ENCODE peak calls at places on chromosomes 13 and 19, in four cellular contexts. H is H9, E is H1, J is IMR-90. F is an unnamed sample.

GRCh38 chr19:30073152-30074000 is 131.3 kb downstream of the URI1 start:
- DNase-seq in H (no peak), E (no peak), J (no peak), F (peak)

GRCh38 chr13:98576215-98576945 is 527 bp downstream of the STK24 start:
- DNase-seq in H (no peak), E (no peak), J (no peak), F (peak)

GRCh38 chr13:39225860-39226259 is 187.6 kb downstream of the NHLRC3 start:
- DNase-seq in H (no peak), E (no peak), J (no peak), F (no peak)

GRCh38 chr19:2638417-2638940 is 64.0 kb downstream of the GNG7 start:
- DNase-seq in H (no peak), E (no peak), J (no peak), F (no peak)

GRCh38 chr13:41991936-41992335 is 31.0 kb upstream of the VWA8 start:
- DNase-seq in H (no peak), E (no peak), J (no peak), F (no peak)

GRCh38 chr13:79287994-79288795 is 117.9 kb downstream of the RBM26 start:
- DNase-seq in H (peak), E (no peak), J (no peak), F (peak)

GRCh38 chr13:105969761-105970160 is 565.7 kb downstream of the EFNB2 start:
- DNase-seq in H (no peak), E (no peak), J (no peak), F (no peak)

GRCh38 chr13:106534844-106535551 is 464 bp downstream of the EFNB2 start:
- DNase-seq in H (no peak), E (peak), J (peak), F (peak)

GRCh38 chr13:109243311-109243951 is 543.0 kb downstream of the IRS2 start:
- DNase-seq in H (no peak), E (no peak), J (peak), F (peak)

GRCh38 chr13:52195052-52195837 is 35.8 kb upstream of the NEK3 start:
- DNase-seq in H (peak), E (peak), J (peak), F (peak)

GRCh38 chr19:48445256-48445605 is 552 bp upstream of the GRWD1 start:
- DNase-seq in H (peak), E (peak), J (peak), F (peak)

GRCh38 chr13:91745962-91746361 is 347.5 kb downstream of the GPC5 start:
- DNase-seq in H (no peak), E (no peak), J (no peak), F (no peak)

GRCh38 chr19:47697863-47698609 is 15.2 kb upstream of the EHD2 start:
- DNase-seq in H (peak), E (peak), J (peak), F (peak)

GRCh38 chr13:99385161-99385560 is 78.0 kb upstream of the GPR183 start:
- DNase-seq in H (peak), E (peak), J (no peak), F (no peak)

GRCh38 chr13:109989686-109990085 is 203.3 kb upstream of the IRS2 start:
- DNase-seq in H (no peak), E (no peak), J (peak), F (no peak)

GRCh38 chr19:2461751-2462634 is 5.2 kb upstream of the LMNB2 start:
- DNase-seq in H (peak), E (peak), J (peak), F (peak)

GRCh38 chr13:23202383-23202782 is 21.6 kb downstream of the SGCG start:
- DNase-seq in H (no peak), E (no peak), J (no peak), F (no peak)

GRCh38 chr19:41136636-41137035 is 22.4 kb downstream of the CYP2F1 start:
- DNase-seq in H (no peak), E (no peak), J (no peak), F (no peak)

GRCh38 chr19:41137056-41137455 is 22.8 kb downstream of the CYP2F1 start:
- DNase-seq in H (no peak), E (no peak), J (no peak), F (no peak)

GRCh38 chr19:41131186-41131585 is 17.0 kb downstream of the CYP2F1 start:
- DNase-seq in H (no peak), E (no peak), J (no peak), F (no peak)

GRCh38 chr19:41133260-41133659 is 19.0 kb downstream of the CYP2F1 start:
- DNase-seq in H (no peak), E (no peak), J (no peak), F (no peak)

GRCh38 chr19:41134616-41135015 is 20.4 kb downstream of the CYP2F1 start:
- DNase-seq in H (no peak), E (no peak), J (no peak), F (no peak)
- H3K23ac ChIP-seq in H (no peak), E (no peak), J (no peak), F (no peak)

GRCh38 chr19:44892932-44893331 is 1.9 kb downstream of the TOMM40 start:
- DNase-seq in H (no peak), E (no peak), J (no peak), F (no peak)

GRCh38 chr19:44889830-44890365 is 1.2 kb upstream of the TOMM40 start:
- DNase-seq in H (no peak), E (no peak), J (no peak), F (no peak)

GRCh38 chr19:44887648-44888047 is 3.4 kb upstream of the TOMM40 start:
- DNase-seq in H (no peak), E (no peak), J (no peak), F (no peak)

GRCh38 chr19:44891016-44891882 is at the start of gene TOMM40:
- DNase-seq in H (no peak), E (peak), J (peak), F (peak)

GRCh38 chr19:44890366-44891015 is 563 bp upstream of the TOMM40 start:
- DNase-seq in H (peak), E (peak), J (peak), F (peak)
- H2BK5ac ChIP-seq in H (no peak), E (peak), J (peak), F (no peak)

GRCh38 chr13:27289016-27289665 is 18.5 kb downstream of the RASL11A start:
- DNase-seq in H (peak), E (no peak), J (no peak), F (no peak)
- H4K5ac ChIP-seq in H (no peak), E (no peak), J (no peak), F (no peak)

DNA sequence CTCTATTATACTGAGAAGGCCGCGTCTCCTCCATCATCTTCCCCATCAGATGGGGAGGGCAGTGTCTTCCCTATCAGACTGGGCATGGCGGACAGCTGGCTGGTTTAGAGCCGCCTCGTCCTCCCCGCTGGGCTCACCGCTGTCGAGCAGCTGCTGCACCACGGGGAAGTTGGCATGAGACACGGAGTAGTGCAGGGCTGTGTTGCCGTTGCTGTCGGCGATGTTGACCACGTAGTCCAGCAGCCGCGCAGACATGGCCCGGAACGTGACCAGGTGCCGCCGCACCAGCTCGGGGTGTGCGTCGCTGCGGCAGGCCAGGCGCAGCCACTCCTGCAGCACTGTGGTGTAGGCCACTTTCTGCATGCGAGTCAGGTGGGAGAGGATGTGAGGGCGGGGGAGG is 18.8 kb upstream of the SPC24 start:
- DNase-seq in H (no peak), E (no peak), J (no peak), F (no peak)
- H3K23ac ChIP-seq in H (no peak), E (no peak), J (no peak), F (no peak)

F was measured in mesendoderm.